ENCODE peak calls at places on chromosome 9, in nine cellular contexts. U, E, I, M, G, O, C, D and R are unnamed samples.

GRCh38 chr9:35423499-35423898 is 66.4 kb upstream of the RUSC2 start:
- DNase-seq in U (no peak), E (no peak), I (no peak), M (no peak), G (no peak), O (no peak), C (no peak), D (no peak), R (no peak)

GRCh38 chr9:100129772-100130171 is 30.7 kb downstream of the INVS start:
- DNase-seq in U (no peak), E (no peak), I (no peak), M (no peak), G (no peak), O (no peak), C (no peak), D (no peak), R (no peak)

GRCh38 chr9:27368317-27368985 is 71.5 kb upstream of the EQTN start:
- DNase-seq in U (no peak), E (peak; percentile 55), I (no peak), M (no peak), G (no peak), O (no peak), C (no peak), D (no peak), R (no peak)

GRCh38 chr9:82332018-82332773 is 343.6 kb downstream of the SPATA31D1 start:
- DNase-seq in U (no peak), E (no peak), I (no peak), M (no peak), G (no peak), O (no peak), C (no peak), D (no peak), R (peak; percentile 23)

GRCh38 chr9:115764649-115765048 is 388.9 kb upstream of the PAPPA start:
- DNase-seq in U (no peak), E (no peak), I (no peak), M (no peak), G (no peak), O (no peak), C (no peak), D (no peak), R (no peak)

GRCh38 chr9:130607640-130608420 is 28.5 kb downstream of the FUBP3 start:
- DNase-seq in U (no peak), E (no peak), I (peak; percentile 59), M (no peak), G (no peak), O (peak; percentile 81), C (no peak), D (no peak), R (no peak)

GRCh38 chr9:70954126-70954525 is 167.3 kb downstream of the TRPM3 start:
- DNase-seq in U (no peak), E (no peak), I (no peak), M (no peak), G (no peak), O (no peak), C (no peak), D (no peak), R (peak; percentile 78)

GRCh38 chr9:98457696-98458370 is 202.4 kb upstream of the TBC1D2 start:
- DNase-seq in U (no peak), E (no peak), I (no peak), M (no peak), G (no peak), O (no peak), C (no peak), D (peak; percentile 53), R (no peak)

DNA sequence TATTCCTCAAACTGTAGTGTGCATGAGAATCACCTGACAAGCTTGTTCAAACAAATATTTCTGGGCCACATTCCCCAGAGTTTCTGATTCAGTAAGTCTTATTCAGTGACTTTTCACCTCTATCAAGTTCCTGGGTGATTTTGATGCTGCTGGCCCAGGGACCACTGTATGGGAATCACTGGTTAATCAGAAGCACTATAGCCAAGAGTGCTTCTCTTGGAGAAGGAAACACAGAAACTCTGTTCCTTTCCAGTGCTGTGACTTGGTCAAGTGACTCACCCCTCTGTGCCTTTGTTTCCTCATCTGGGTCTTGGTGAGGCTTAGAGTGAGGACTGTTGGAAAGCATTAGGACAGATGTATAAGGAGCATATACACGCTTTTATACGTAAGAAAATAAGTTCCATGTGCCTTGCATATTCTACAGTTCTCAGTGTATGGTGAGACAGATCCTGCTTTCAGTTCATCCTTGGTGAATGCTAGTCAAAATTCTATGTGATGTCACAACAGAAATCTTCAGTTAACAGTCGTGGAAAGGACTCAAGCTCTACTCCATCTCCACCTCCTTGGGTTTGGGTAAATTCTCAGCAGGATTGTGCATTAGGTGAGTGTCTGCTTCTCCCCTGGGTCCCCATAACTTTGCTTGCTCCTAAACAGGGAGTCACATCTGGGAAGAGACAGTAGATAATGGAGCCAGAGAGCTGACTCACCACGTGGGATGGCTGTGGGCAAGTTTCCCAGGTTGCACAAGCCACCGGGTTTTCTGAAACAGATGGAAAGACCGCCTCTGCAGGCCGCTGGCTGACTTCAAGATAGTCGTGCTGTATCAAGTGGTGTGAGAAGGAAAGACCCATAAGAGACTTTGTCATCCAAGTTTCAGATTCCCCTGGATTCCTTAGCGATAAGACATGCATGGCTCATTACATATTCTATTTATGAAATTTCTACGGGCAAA is 117.0 kb downstream of the NXNL2 start:
- DNase-seq in U (peak; percentile 54), E (peak; percentile 92), I (peak; percentile 95), M (no peak), G (peak; percentile 51), O (peak; percentile 82), C (peak; percentile 83), D (peak; percentile 97), R (peak; percentile 90)
- TF ChIP-seq POLR2A in U (no peak), E (no peak), I (no peak), M (no peak), G (no peak), O (no peak), C (no peak), D (no peak), R (no peak)

GRCh38 chr9:137615387-137615871 is 3.4 kb upstream of the EHMT1 start:
- DNase-seq in U (peak; percentile 27), E (no peak), I (peak; percentile 84), M (peak; percentile 76), G (no peak), O (no peak), C (peak; percentile 60), D (no peak), R (no peak)

GRCh38 chr9:137613259-137613658 is 5.5 kb upstream of the EHMT1 start:
- DNase-seq in U (peak; percentile 29), E (no peak), I (no peak), M (no peak), G (no peak), O (no peak), C (no peak), D (no peak), R (no peak)

GRCh38 chr9:137612741-137613142 is 6.1 kb upstream of the EHMT1 start:
- DNase-seq in U (peak; percentile 27), E (no peak), I (no peak), M (no peak), G (no peak), O (no peak), C (no peak), D (no peak), R (no peak)

GRCh38 chr9:137614631-137615386 is 4.0 kb upstream of the EHMT1 start:
- DNase-seq in U (peak; percentile 39), E (no peak), I (peak; percentile 74), M (peak; percentile 75), G (peak; percentile 64), O (no peak), C (peak; percentile 61), D (no peak), R (no peak)

DNA sequence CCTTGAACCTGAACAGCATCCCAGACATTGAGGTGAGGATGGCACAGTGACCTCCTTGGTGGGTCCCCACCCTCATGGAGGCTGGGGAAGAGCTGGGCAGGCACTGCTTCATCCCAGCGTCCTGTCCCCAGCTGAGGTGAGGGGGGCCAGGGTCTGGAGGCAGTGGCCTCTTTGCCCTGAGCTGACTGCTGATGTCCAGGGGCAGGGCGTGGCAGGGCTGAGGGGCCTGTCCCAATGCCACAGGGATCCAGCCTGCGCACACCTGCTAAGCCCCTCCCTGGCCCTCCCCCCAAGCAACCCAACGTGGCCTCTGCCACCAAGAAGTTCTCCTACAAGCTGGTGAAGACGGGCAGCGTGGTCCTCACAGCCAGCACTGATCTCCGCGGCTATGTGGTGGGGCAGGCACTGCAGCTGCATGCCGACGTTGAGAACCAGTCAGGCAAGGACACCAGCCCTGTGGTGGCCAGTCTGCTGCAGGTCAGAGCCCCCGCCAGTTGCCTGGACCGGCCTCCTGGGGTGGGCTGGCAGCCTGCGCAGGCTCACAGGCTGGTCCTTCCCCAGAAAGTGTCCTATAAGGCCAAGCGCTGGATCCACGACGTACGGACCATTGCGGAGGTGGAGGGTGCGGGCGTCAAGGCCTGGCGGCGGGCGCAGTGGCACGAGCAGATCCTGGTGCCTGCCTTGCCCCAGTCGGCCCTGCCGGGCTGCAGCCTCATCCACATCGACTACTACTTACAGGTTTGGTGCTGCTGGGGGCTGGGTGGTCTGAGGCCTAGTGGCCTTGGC is 4.9 kb upstream of the EHMT1 start:
- DNase-seq in U (no peak), E (no peak), I (no peak), M (no peak), G (no peak), O (no peak), C (no peak), D (no peak), R (no peak)
- TF ChIP-seq POLR2A in U (no peak), E (no peak), I (no peak), M (no peak), G (no peak), O (no peak), C (no peak), D (no peak), R (no peak)

DNA sequence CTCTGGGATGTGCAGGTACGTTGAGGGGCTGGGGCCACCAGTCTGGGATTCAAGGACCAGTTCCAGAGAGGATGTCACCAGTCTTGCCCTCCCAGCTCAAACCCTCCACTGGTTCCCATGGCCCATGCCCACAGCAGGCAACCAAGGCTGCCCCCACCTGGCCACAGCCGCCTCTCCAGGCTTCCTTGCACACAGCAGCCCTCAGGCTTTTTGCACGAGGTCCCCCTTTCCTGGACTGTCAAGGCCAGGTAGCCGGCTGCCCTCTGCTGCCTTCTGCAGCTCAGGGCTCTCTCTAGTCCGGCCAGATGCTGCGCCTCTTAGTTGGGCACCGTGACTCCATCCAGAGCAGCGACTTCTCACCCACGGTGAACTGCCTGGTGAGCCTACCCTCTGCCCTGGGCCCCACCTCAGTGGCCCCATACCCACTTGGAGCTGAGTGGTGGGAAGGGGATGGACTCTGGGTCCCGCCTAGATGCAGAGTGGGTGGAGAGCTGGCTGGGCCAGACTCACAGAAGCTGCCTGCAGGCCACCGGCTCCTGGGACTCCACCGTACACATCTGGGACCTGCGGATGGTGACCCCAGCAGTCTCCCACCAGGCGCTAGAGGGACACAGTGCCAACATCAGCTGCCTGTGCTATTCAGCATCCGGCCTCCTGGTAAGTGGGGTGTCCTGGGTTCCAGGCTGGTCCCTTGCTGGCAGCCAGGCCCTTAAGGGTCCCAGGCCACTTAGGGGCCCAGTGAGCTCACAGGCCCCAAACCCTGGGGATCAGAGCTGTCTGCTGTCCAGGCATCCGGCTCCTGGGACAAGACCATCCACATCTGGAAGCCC is 2.9 kb downstream of the WDR38 start:
- DNase-seq in U (no peak), E (no peak), I (peak; percentile 37), M (peak; percentile 77), G (no peak), O (no peak), C (no peak), D (no peak), R (peak; percentile 78)
- TF ChIP-seq POLR2A in U (no peak), E (no peak), I (no peak), M (no peak), G (no peak), O (no peak), C (no peak), D (no peak), R (peak; percentile 6)

DNA sequence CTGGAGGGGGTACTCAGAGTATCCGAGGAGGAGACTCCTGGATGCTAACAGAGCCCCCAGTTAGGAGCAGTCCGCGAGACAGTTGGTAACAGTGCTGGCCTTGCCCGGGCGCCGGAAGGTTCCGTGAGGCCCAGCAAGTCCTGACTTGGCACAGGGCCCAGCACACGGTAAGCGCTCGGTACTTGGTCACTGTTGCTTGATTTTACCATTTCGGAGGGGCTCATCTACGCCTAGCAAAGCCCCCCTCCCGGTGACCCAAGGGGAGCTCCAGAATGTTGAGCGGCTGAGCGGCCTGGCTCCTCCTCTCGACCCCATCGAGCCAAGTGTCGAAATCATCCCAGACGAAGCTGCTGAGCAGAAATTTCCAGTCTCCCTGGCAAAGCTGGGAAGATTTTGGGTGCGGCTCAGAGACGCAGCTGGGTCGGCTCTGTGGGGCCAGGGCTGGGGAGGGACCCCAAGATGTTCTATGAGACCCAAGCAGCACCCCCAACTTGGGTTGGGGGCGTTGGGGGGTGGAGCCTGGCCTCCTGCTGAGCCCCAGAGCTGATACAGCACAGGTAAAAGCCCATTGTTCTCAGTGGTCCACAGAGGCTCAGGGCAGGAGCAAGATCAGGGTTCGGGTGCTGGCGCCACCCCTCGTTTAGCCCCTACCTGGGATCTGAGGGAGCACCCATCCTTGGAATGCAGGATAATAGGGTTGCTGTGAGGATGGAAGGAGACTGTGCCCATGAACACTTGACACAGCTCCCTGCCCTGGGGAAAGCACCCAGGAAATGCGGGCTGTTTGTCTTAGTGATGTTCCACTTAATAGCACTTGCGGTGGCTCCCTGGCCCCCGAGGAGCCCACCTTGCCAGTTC is 137.2 kb downstream of the C9orf50 start:
- DNase-seq in U (peak; percentile 91), E (peak; percentile 97), I (peak; percentile 94), M (peak; percentile 84), G (peak; percentile 85), O (peak; percentile 98), C (peak; percentile 91), D (peak; percentile 98), R (no peak)
- TF ChIP-seq POLR2A in U (peak; percentile 75), E (peak; percentile 79), I (peak; percentile 90), M (no peak), G (peak; percentile 42), O (peak; percentile 92), C (no peak), D (no peak), R (no peak)